ENCODE peak calls at places on chromosomes 1 and 21, in eight cellular contexts. X, Z, U, J, W, F, K and C are unnamed samples.

GRCh38 chr1:177873238-177873637 is 96.6 kb downstream of the SEC16B start:
- DNase-seq in X (no peak), Z (no peak), U (no peak), J (no peak), W (peak; percentile 39), F (peak; percentile 85), K (no peak), C (no peak)

GRCh38 chr1:119549719-119550141 is 42.7 kb downstream of the HSD3B1 start:
- DNase-seq in X (peak; percentile 67), Z (no peak), U (no peak), J (no peak), W (peak; percentile 20), F (peak; percentile 76), K (no peak), C (no peak)

GRCh38 chr1:232634086-232634485 is 4.2 kb upstream of the SIPA1L2 start:
- DNase-seq in X (no peak), Z (no peak), U (no peak), J (no peak), W (no peak), F (no peak), K (peak; percentile 19), C (no peak)

GRCh38 chr1:47699492-47700220 is 261.8 kb downstream of the FOXD2 start:
- DNase-seq in X (no peak), Z (no peak), U (no peak), J (no peak), W (peak; percentile 55), F (no peak), K (no peak), C (no peak)

GRCh38 chr21:25974937-25975336 is 195.6 kb downstream of the APP start:
- DNase-seq in X (no peak), Z (no peak), U (no peak), J (no peak), W (no peak), F (no peak), K (peak; percentile 69), C (no peak)

GRCh38 chr1:32766328-32766972 is 50.7 kb downstream of the YARS1 start:
- DNase-seq in X (no peak), Z (no peak), U (no peak), J (no peak), W (no peak), F (no peak), K (no peak), C (no peak)

GRCh38 chr21:45418301-45419071 is 13.5 kb downstream of the COL18A1 start:
- DNase-seq in X (no peak), Z (no peak), U (no peak), J (no peak), W (no peak), F (no peak), K (peak; percentile 12), C (no peak)

GRCh38 chr21:35138665-35139381 is 89.7 kb upstream of the RUNX1 start:
- DNase-seq in X (no peak), Z (peak; percentile 7), U (peak; percentile 7), J (peak; percentile 60), W (no peak), F (peak; percentile 94), K (no peak), C (no peak)

GRCh38 chr21:17045214-17045835 is 467.5 kb upstream of the CXADR start:
- DNase-seq in X (no peak), Z (no peak), U (no peak), J (no peak), W (no peak), F (peak; percentile 1), K (no peak), C (no peak)

GRCh38 chr1:6445062-6445763 is 20.6 kb downstream of the ESPN start:
- DNase-seq in X (no peak), Z (no peak), U (no peak), J (no peak), W (peak; percentile 16), F (no peak), K (no peak), C (no peak)

GRCh38 chr1:232029297-232029696 is 402.7 kb downstream of the DISC1 start:
- DNase-seq in X (no peak), Z (no peak), U (no peak), J (no peak), W (peak; percentile 53), F (no peak), K (no peak), C (no peak)

GRCh38 chr1:169193191-169193850 is 86.8 kb downstream of the ATP1B1 start:
- DNase-seq in X (no peak), Z (no peak), U (no peak), J (no peak), W (no peak), F (no peak), K (peak; percentile 19), C (no peak)

GRCh38 chr21:45158491-45159423 is 84.4 kb downstream of the ADARB1 start:
- DNase-seq in X (no peak), Z (no peak), U (no peak), J (no peak), W (no peak), F (no peak), K (no peak), C (no peak)